ENCODE peak calls at places on chromosomes 11 and 22, in seven cellular contexts. One of them, this sample, is unnamed.

GRCh38 chr11:14073821-14074529 is 111.5 kb downstream of the SPON1 start:
- DNase-seq in cerebellar cortex: no peak
- DNase-seq in T-helper 17 cell: no peak
- DNase-seq in neural crest cell: no peak
- DNase-seq in stimulated activated CD8-positive, alpha-beta memory T cell treated with anti-CD3 and anti-CD28 coated beads, Interleukin-15, amount 100 ng/mL, for 24 hours: no peak
- DNase-seq in NT2/D1: peak
- DNase-seq in Peyer's patch: no peak
- DNase-seq in this sample: no peak

GRCh38 chr22:32926600-32926999 is 125.1 kb downstream of the TIMP3 start:
- DNase-seq in T-helper 17 cell: no peak
- DNase-seq in Peyer's patch: no peak
- DNase-seq in stimulated activated CD8-positive, alpha-beta memory T cell treated with anti-CD3 and anti-CD28 coated beads, Interleukin-15, amount 100 ng/mL, for 24 hours: no peak
- DNase-seq in cerebellar cortex: no peak
- DNase-seq in NT2/D1: no peak
- DNase-seq in neural crest cell: no peak
- DNase-seq in this sample: peak

GRCh38 chr11:92735039-92735438 is 234.4 kb upstream of the MTNR1B start:
- DNase-seq in stimulated activated CD8-positive, alpha-beta memory T cell treated with anti-CD3 and anti-CD28 coated beads, Interleukin-15, amount 100 ng/mL, for 24 hours: no peak
- DNase-seq in T-helper 17 cell: no peak
- DNase-seq in Peyer's patch: no peak
- DNase-seq in NT2/D1: no peak
- DNase-seq in neural crest cell: no peak
- DNase-seq in cerebellar cortex: peak
- DNase-seq in this sample: peak

GRCh38 chr22:46575915-46576555 is 38.6 kb upstream of the CELSR1 start:
- DNase-seq in T-helper 17 cell: no peak
- DNase-seq in Peyer's patch: no peak
- DNase-seq in stimulated activated CD8-positive, alpha-beta memory T cell treated with anti-CD3 and anti-CD28 coated beads, Interleukin-15, amount 100 ng/mL, for 24 hours: no peak
- DNase-seq in cerebellar cortex: no peak
- DNase-seq in neural crest cell: no peak
- DNase-seq in NT2/D1: no peak
- DNase-seq in this sample: peak

GRCh38 chr22:26634189-26634588 is 12.4 kb downstream of the CRYBA4 start:
- DNase-seq in stimulated activated CD8-positive, alpha-beta memory T cell treated with anti-CD3 and anti-CD28 coated beads, Interleukin-15, amount 100 ng/mL, for 24 hours: no peak
- DNase-seq in T-helper 17 cell: no peak
- DNase-seq in cerebellar cortex: no peak
- DNase-seq in neural crest cell: no peak
- DNase-seq in NT2/D1: no peak
- DNase-seq in Peyer's patch: no peak
- DNase-seq in this sample: no peak

GRCh38 chr11:65524010-65524746 is 705 bp upstream of the SCYL1 start:
- DNase-seq in Peyer's patch: no peak
- DNase-seq in neural crest cell: no peak
- DNase-seq in T-helper 17 cell: no peak
- DNase-seq in cerebellar cortex: peak
- DNase-seq in stimulated activated CD8-positive, alpha-beta memory T cell treated with anti-CD3 and anti-CD28 coated beads, Interleukin-15, amount 100 ng/mL, for 24 hours: no peak
- DNase-seq in NT2/D1: no peak
- DNase-seq in this sample: no peak

GRCh38 chr11:1391165-1392010 is 1.7 kb downstream of the BRSK2 start:
- DNase-seq in Peyer's patch: no peak
- DNase-seq in neural crest cell: peak
- DNase-seq in cerebellar cortex: peak
- DNase-seq in NT2/D1: peak
- DNase-seq in T-helper 17 cell: no peak
- DNase-seq in stimulated activated CD8-positive, alpha-beta memory T cell treated with anti-CD3 and anti-CD28 coated beads, Interleukin-15, amount 100 ng/mL, for 24 hours: no peak
- DNase-seq in this sample: no peak

GRCh38 chr11:107623183-107623582 is 32.2 kb downstream of the ELMOD1 start:
- DNase-seq in NT2/D1: no peak
- DNase-seq in stimulated activated CD8-positive, alpha-beta memory T cell treated with anti-CD3 and anti-CD28 coated beads, Interleukin-15, amount 100 ng/mL, for 24 hours: no peak
- DNase-seq in cerebellar cortex: peak
- DNase-seq in T-helper 17 cell: no peak
- DNase-seq in Peyer's patch: no peak
- DNase-seq in neural crest cell: no peak
- DNase-seq in this sample: no peak

GRCh38 chr11:67389477-67389876 is 2.3 kb upstream of the RAD9A start:
- DNase-seq in neural crest cell: peak
- DNase-seq in Peyer's patch: peak
- DNase-seq in T-helper 17 cell: no peak
- DNase-seq in NT2/D1: peak
- DNase-seq in stimulated activated CD8-positive, alpha-beta memory T cell treated with anti-CD3 and anti-CD28 coated beads, Interleukin-15, amount 100 ng/mL, for 24 hours: no peak
- DNase-seq in cerebellar cortex: peak
- DNase-seq in this sample: peak

GRCh38 chr11:126336646-126337045 is 18.8 kb upstream of the ST3GAL4 start:
- DNase-seq in Peyer's patch: no peak
- DNase-seq in T-helper 17 cell: no peak
- DNase-seq in cerebellar cortex: no peak
- DNase-seq in neural crest cell: no peak
- DNase-seq in NT2/D1: no peak
- DNase-seq in stimulated activated CD8-positive, alpha-beta memory T cell treated with anti-CD3 and anti-CD28 coated beads, Interleukin-15, amount 100 ng/mL, for 24 hours: no peak
- DNase-seq in this sample: peak

GRCh38 chr11:118691926-118692830 is 12.7 kb upstream of the TREH start:
- DNase-seq in T-helper 17 cell: peak
- DNase-seq in Peyer's patch: peak
- DNase-seq in cerebellar cortex: no peak
- DNase-seq in NT2/D1: no peak
- DNase-seq in neural crest cell: no peak
- DNase-seq in stimulated activated CD8-positive, alpha-beta memory T cell treated with anti-CD3 and anti-CD28 coated beads, Interleukin-15, amount 100 ng/mL, for 24 hours: no peak
- DNase-seq in this sample: peak

GRCh38 chr22:46072981-46073682 is 77.2 kb upstream of the PPARA start:
- DNase-seq in Peyer's patch: no peak
- DNase-seq in cerebellar cortex: no peak
- DNase-seq in neural crest cell: no peak
- DNase-seq in NT2/D1: no peak
- DNase-seq in T-helper 17 cell: no peak
- DNase-seq in stimulated activated CD8-positive, alpha-beta memory T cell treated with anti-CD3 and anti-CD28 coated beads, Interleukin-15, amount 100 ng/mL, for 24 hours: no peak
- DNase-seq in this sample: peak

GRCh38 chr22:32413715-32414114 is 1.7 kb upstream of the RTCB start:
- DNase-seq in stimulated activated CD8-positive, alpha-beta memory T cell treated with anti-CD3 and anti-CD28 coated beads, Interleukin-15, amount 100 ng/mL, for 24 hours: no peak
- DNase-seq in Peyer's patch: no peak
- DNase-seq in neural crest cell: no peak
- DNase-seq in cerebellar cortex: peak
- DNase-seq in T-helper 17 cell: no peak
- DNase-seq in NT2/D1: no peak
- DNase-seq in this sample: peak

GRCh38 chr11:34194576-34195335 is 89.3 kb downstream of the NAT10 start:
- DNase-seq in T-helper 17 cell: no peak
- DNase-seq in stimulated activated CD8-positive, alpha-beta memory T cell treated with anti-CD3 and anti-CD28 coated beads, Interleukin-15, amount 100 ng/mL, for 24 hours: no peak
- DNase-seq in NT2/D1: no peak
- DNase-seq in cerebellar cortex: no peak
- DNase-seq in neural crest cell: no peak
- DNase-seq in Peyer's patch: no peak
- DNase-seq in this sample: no peak

GRCh38 chr11:114785820-114786219 is 107.5 kb downstream of the NXPE2 start:
- DNase-seq in T-helper 17 cell: no peak
- DNase-seq in neural crest cell: no peak
- DNase-seq in cerebellar cortex: no peak
- DNase-seq in stimulated activated CD8-positive, alpha-beta memory T cell treated with anti-CD3 and anti-CD28 coated beads, Interleukin-15, amount 100 ng/mL, for 24 hours: no peak
- DNase-seq in Peyer's patch: no peak
- DNase-seq in NT2/D1: no peak
- DNase-seq in this sample: no peak

GRCh38 chr11:114441921-114442320 is 2.7 kb downstream of the REXO2 start:
- DNase-seq in Peyer's patch: no peak
- DNase-seq in T-helper 17 cell: no peak
- DNase-seq in stimulated activated CD8-positive, alpha-beta memory T cell treated with anti-CD3 and anti-CD28 coated beads, Interleukin-15, amount 100 ng/mL, for 24 hours: no peak
- DNase-seq in neural crest cell: no peak
- DNase-seq in NT2/D1: no peak
- DNase-seq in cerebellar cortex: no peak
- DNase-seq in this sample: no peak

GRCh38 chr11:130457909-130458729 is 9.7 kb downstream of the ADAMTS15 start:
- DNase-seq in neural crest cell: no peak
- DNase-seq in NT2/D1: no peak
- DNase-seq in T-helper 17 cell: no peak
- DNase-seq in cerebellar cortex: no peak
- DNase-seq in stimulated activated CD8-positive, alpha-beta memory T cell treated with anti-CD3 and anti-CD28 coated beads, Interleukin-15, amount 100 ng/mL, for 24 hours: no peak
- DNase-seq in Peyer's patch: no peak
- DNase-seq in this sample: no peak

GRCh38 chr11:107928767-107929507 is 689 bp downstream of the RAB39A start:
- DNase-seq in cerebellar cortex: peak
- DNase-seq in T-helper 17 cell: no peak
- DNase-seq in Peyer's patch: no peak
- DNase-seq in stimulated activated CD8-positive, alpha-beta memory T cell treated with anti-CD3 and anti-CD28 coated beads, Interleukin-15, amount 100 ng/mL, for 24 hours: no peak
- DNase-seq in neural crest cell: peak
- DNase-seq in NT2/D1: no peak
- DNase-seq in this sample: peak

GRCh38 chr11:18703001-18703763 is 4.6 kb downstream of the TMEM86A start:
- DNase-seq in NT2/D1: no peak
- DNase-seq in stimulated activated CD8-positive, alpha-beta memory T cell treated with anti-CD3 and anti-CD28 coated beads, Interleukin-15, amount 100 ng/mL, for 24 hours: no peak
- DNase-seq in neural crest cell: no peak
- DNase-seq in T-helper 17 cell: no peak
- DNase-seq in cerebellar cortex: no peak
- DNase-seq in Peyer's patch: no peak
- DNase-seq in this sample: no peak

GRCh38 chr22:39473856-39474255 is 17.0 kb downstream of the MGAT3 start:
- DNase-seq in T-helper 17 cell: no peak
- DNase-seq in NT2/D1: no peak
- DNase-seq in neural crest cell: no peak
- DNase-seq in Peyer's patch: no peak
- DNase-seq in cerebellar cortex: no peak
- DNase-seq in stimulated activated CD8-positive, alpha-beta memory T cell treated with anti-CD3 and anti-CD28 coated beads, Interleukin-15, amount 100 ng/mL, for 24 hours: no peak
- DNase-seq in this sample: no peak

GRCh38 chr11:38221295-38221694 is 1623.3 kb upstream of the RAG2 start:
- DNase-seq in Peyer's patch: no peak
- DNase-seq in neural crest cell: no peak
- DNase-seq in T-helper 17 cell: no peak
- DNase-seq in cerebellar cortex: no peak
- DNase-seq in stimulated activated CD8-positive, alpha-beta memory T cell treated with anti-CD3 and anti-CD28 coated beads, Interleukin-15, amount 100 ng/mL, for 24 hours: no peak
- DNase-seq in NT2/D1: no peak
- DNase-seq in this sample: no peak

GRCh38 chr22:19968450-19968891 is 26.9 kb upstream of the TXNRD2 start:
- DNase-seq in T-helper 17 cell: no peak
- DNase-seq in Peyer's patch: no peak
- DNase-seq in neural crest cell: no peak
- DNase-seq in cerebellar cortex: no peak
- DNase-seq in NT2/D1: no peak
- DNase-seq in stimulated activated CD8-positive, alpha-beta memory T cell treated with anti-CD3 and anti-CD28 coated beads, Interleukin-15, amount 100 ng/mL, for 24 hours: no peak
- DNase-seq in this sample: no peak

GRCh38 chr22:48894064-48894671 is 933.5 kb downstream of the BRD1 start:
- DNase-seq in Peyer's patch: peak
- DNase-seq in stimulated activated CD8-positive, alpha-beta memory T cell treated with anti-CD3 and anti-CD28 coated beads, Interleukin-15, amount 100 ng/mL, for 24 hours: no peak
- DNase-seq in cerebellar cortex: no peak
- DNase-seq in T-helper 17 cell: no peak
- DNase-seq in neural crest cell: no peak
- DNase-seq in NT2/D1: no peak
- DNase-seq in this sample: peak

GRCh38 chr22:48754611-48755331 is 1072.9 kb downstream of the BRD1 start:
- DNase-seq in NT2/D1: no peak
- DNase-seq in neural crest cell: peak
- DNase-seq in T-helper 17 cell: no peak
- DNase-seq in stimulated activated CD8-positive, alpha-beta memory T cell treated with anti-CD3 and anti-CD28 coated beads, Interleukin-15, amount 100 ng/mL, for 24 hours: no peak
- DNase-seq in cerebellar cortex: no peak
- DNase-seq in Peyer's patch: peak
- DNase-seq in this sample: no peak

GRCh38 chr22:45690008-45690407 is 18.4 kb downstream of the ATXN10 start:
- DNase-seq in Peyer's patch: no peak
- DNase-seq in cerebellar cortex: no peak
- DNase-seq in NT2/D1: no peak
- DNase-seq in neural crest cell: no peak
- DNase-seq in T-helper 17 cell: no peak
- DNase-seq in stimulated activated CD8-positive, alpha-beta memory T cell treated with anti-CD3 and anti-CD28 coated beads, Interleukin-15, amount 100 ng/mL, for 24 hours: no peak
- DNase-seq in this sample: no peak

GRCh38 chr11:66183581-66184048 is 84.8 kb upstream of the RAB1B start:
- DNase-seq in stimulated activated CD8-positive, alpha-beta memory T cell treated with anti-CD3 and anti-CD28 coated beads, Interleukin-15, amount 100 ng/mL, for 24 hours: no peak
- DNase-seq in Peyer's patch: no peak
- DNase-seq in T-helper 17 cell: peak
- DNase-seq in neural crest cell: no peak
- DNase-seq in cerebellar cortex: no peak
- DNase-seq in NT2/D1: no peak
- DNase-seq in this sample: no peak

GRCh38 chr22:23282089-23282501 is 101.8 kb downstream of the BCR start:
- DNase-seq in Peyer's patch: no peak
- DNase-seq in stimulated activated CD8-positive, alpha-beta memory T cell treated with anti-CD3 and anti-CD28 coated beads, Interleukin-15, amount 100 ng/mL, for 24 hours: no peak
- DNase-seq in neural crest cell: no peak
- DNase-seq in NT2/D1: no peak
- DNase-seq in T-helper 17 cell: no peak
- DNase-seq in cerebellar cortex: peak
- DNase-seq in this sample: no peak

GRCh38 chr11:61794579-61794978 is 1.9 kb downstream of the FEN1 start:
- DNase-seq in NT2/D1: no peak
- DNase-seq in T-helper 17 cell: no peak
- DNase-seq in Peyer's patch: no peak
- DNase-seq in neural crest cell: no peak
- DNase-seq in stimulated activated CD8-positive, alpha-beta memory T cell treated with anti-CD3 and anti-CD28 coated beads, Interleukin-15, amount 100 ng/mL, for 24 hours: no peak
- DNase-seq in cerebellar cortex: no peak
- DNase-seq in this sample: no peak

GRCh38 chr11:47361419-47361818 is 8.9 kb upstream of the MYBPC3 start:
- DNase-seq in cerebellar cortex: no peak
- DNase-seq in Peyer's patch: no peak
- DNase-seq in neural crest cell: no peak
- DNase-seq in T-helper 17 cell: no peak
- DNase-seq in stimulated activated CD8-positive, alpha-beta memory T cell treated with anti-CD3 and anti-CD28 coated beads, Interleukin-15, amount 100 ng/mL, for 24 hours: no peak
- DNase-seq in NT2/D1: no peak
- DNase-seq in this sample: no peak

GRCh38 chr22:19723165-19723989 is at the start of gene GP1BB:
- DNase-seq in T-helper 17 cell: no peak
- DNase-seq in neural crest cell: no peak
- DNase-seq in NT2/D1: no peak
- DNase-seq in stimulated activated CD8-positive, alpha-beta memory T cell treated with anti-CD3 and anti-CD28 coated beads, Interleukin-15, amount 100 ng/mL, for 24 hours: no peak
- DNase-seq in cerebellar cortex: no peak
- DNase-seq in Peyer's patch: no peak
- DNase-seq in this sample: peak

GRCh38 chr11:133814588-133814987 is 30.7 kb downstream of the SPATA19 start:
- DNase-seq in stimulated activated CD8-positive, alpha-beta memory T cell treated with anti-CD3 and anti-CD28 coated beads, Interleukin-15, amount 100 ng/mL, for 24 hours: no peak
- DNase-seq in neural crest cell: no peak
- DNase-seq in cerebellar cortex: no peak
- DNase-seq in NT2/D1: no peak
- DNase-seq in T-helper 17 cell: no peak
- DNase-seq in Peyer's patch: no peak
- DNase-seq in this sample: no peak

GRCh38 chr11:78525720-78526119 is 48.9 kb downstream of the NARS2 start:
- DNase-seq in neural crest cell: no peak
- DNase-seq in T-helper 17 cell: no peak
- DNase-seq in stimulated activated CD8-positive, alpha-beta memory T cell treated with anti-CD3 and anti-CD28 coated beads, Interleukin-15, amount 100 ng/mL, for 24 hours: no peak
- DNase-seq in cerebellar cortex: no peak
- DNase-seq in NT2/D1: no peak
- DNase-seq in Peyer's patch: no peak
- DNase-seq in this sample: no peak

GRCh38 chr11:22343411-22344032 is 5.3 kb downstream of the SLC17A6 start:
- DNase-seq in cerebellar cortex: no peak
- DNase-seq in stimulated activated CD8-positive, alpha-beta memory T cell treated with anti-CD3 and anti-CD28 coated beads, Interleukin-15, amount 100 ng/mL, for 24 hours: no peak
- DNase-seq in Peyer's patch: no peak
- DNase-seq in NT2/D1: no peak
- DNase-seq in neural crest cell: no peak
- DNase-seq in T-helper 17 cell: no peak
- DNase-seq in this sample: no peak

GRCh38 chr11:63871962-63872832 is 33.3 kb downstream of the MARK2 start:
- DNase-seq in cerebellar cortex: peak
- DNase-seq in neural crest cell: peak
- DNase-seq in Peyer's patch: peak
- DNase-seq in stimulated activated CD8-positive, alpha-beta memory T cell treated with anti-CD3 and anti-CD28 coated beads, Interleukin-15, amount 100 ng/mL, for 24 hours: no peak
- DNase-seq in T-helper 17 cell: peak
- DNase-seq in NT2/D1: no peak
- DNase-seq in this sample: peak

GRCh38 chr11:134164490-134165370 is 59.0 kb downstream of the NCAPD3 start:
- DNase-seq in Peyer's patch: no peak
- DNase-seq in T-helper 17 cell: no peak
- DNase-seq in cerebellar cortex: no peak
- DNase-seq in stimulated activated CD8-positive, alpha-beta memory T cell treated with anti-CD3 and anti-CD28 coated beads, Interleukin-15, amount 100 ng/mL, for 24 hours: no peak
- DNase-seq in neural crest cell: no peak
- DNase-seq in NT2/D1: peak
- DNase-seq in this sample: no peak

GRCh38 chr11:28585007-28585406 is 476.8 kb downstream of the METTL15 start:
- DNase-seq in NT2/D1: no peak
- DNase-seq in T-helper 17 cell: no peak
- DNase-seq in Peyer's patch: no peak
- DNase-seq in stimulated activated CD8-positive, alpha-beta memory T cell treated with anti-CD3 and anti-CD28 coated beads, Interleukin-15, amount 100 ng/mL, for 24 hours: no peak
- DNase-seq in neural crest cell: no peak
- DNase-seq in cerebellar cortex: no peak
- DNase-seq in this sample: no peak

GRCh38 chr11:115901069-115901468 is 396.9 kb upstream of the CADM1 start:
- DNase-seq in stimulated activated CD8-positive, alpha-beta memory T cell treated with anti-CD3 and anti-CD28 coated beads, Interleukin-15, amount 100 ng/mL, for 24 hours: no peak
- DNase-seq in NT2/D1: no peak
- DNase-seq in neural crest cell: no peak
- DNase-seq in Peyer's patch: no peak
- DNase-seq in T-helper 17 cell: no peak
- DNase-seq in cerebellar cortex: no peak
- DNase-seq in this sample: no peak